ENCODE peak calls at places on chromosomes 6 and 20, in eight cellular contexts. One of them, this sample, is unnamed.

GRCh38 chr6:19028201-19028600 is 641.1 kb downstream of the RNF144B start:
- DNase-seq in stomach: no peak
- DNase-seq in GM23338: no peak
- DNase-seq in GM06990: no peak
- DNase-seq in hepatocyte: no peak
- DNase-seq in LNCaP clone FGC: no peak
- DNase-seq in ovary: no peak
- DNase-seq in adrenal gland: no peak
- DNase-seq in this sample: no peak

GRCh38 chr6:56087421-56087820 is 160.0 kb downstream of the COL21A1 start:
- DNase-seq in stomach: no peak
- DNase-seq in GM06990: no peak
- DNase-seq in LNCaP clone FGC: peak
- DNase-seq in adrenal gland: no peak
- DNase-seq in hepatocyte: no peak
- DNase-seq in GM23338: no peak
- DNase-seq in ovary: no peak
- DNase-seq in this sample: no peak

GRCh38 chr6:168366473-168366872 is 46.9 kb upstream of the DACT2 start:
- DNase-seq in GM23338: no peak
- DNase-seq in hepatocyte: no peak
- DNase-seq in ovary: no peak
- DNase-seq in LNCaP clone FGC: no peak
- DNase-seq in stomach: no peak
- DNase-seq in GM06990: no peak
- DNase-seq in adrenal gland: no peak
- DNase-seq in this sample: no peak

GRCh38 chr20:47723322-47723721 is 62.0 kb downstream of the SULF2 start:
- DNase-seq in hepatocyte: no peak
- DNase-seq in GM06990: no peak
- DNase-seq in stomach: no peak
- DNase-seq in adrenal gland: no peak
- DNase-seq in LNCaP clone FGC: no peak
- DNase-seq in ovary: no peak
- DNase-seq in GM23338: no peak
- DNase-seq in this sample: no peak

GRCh38 chr6:624979-625378 is 31.9 kb downstream of the HUS1B start:
- DNase-seq in ovary: no peak
- DNase-seq in adrenal gland: no peak
- DNase-seq in GM06990: no peak
- DNase-seq in LNCaP clone FGC: no peak
- DNase-seq in GM23338: peak
- DNase-seq in stomach: no peak
- DNase-seq in hepatocyte: peak
- DNase-seq in this sample: no peak

GRCh38 chr6:34000281-34000680 is 145.6 kb downstream of the GRM4 start:
- DNase-seq in stomach: no peak
- DNase-seq in adrenal gland: no peak
- DNase-seq in ovary: no peak
- DNase-seq in GM06990: no peak
- DNase-seq in hepatocyte: no peak
- DNase-seq in GM23338: no peak
- DNase-seq in LNCaP clone FGC: no peak
- DNase-seq in this sample: no peak

GRCh38 chr6:166971271-166971670 is 14.9 kb upstream of the RNASET2 start:
- DNase-seq in hepatocyte: no peak
- DNase-seq in adrenal gland: no peak
- DNase-seq in ovary: no peak
- DNase-seq in GM23338: no peak
- DNase-seq in stomach: no peak
- DNase-seq in LNCaP clone FGC: no peak
- DNase-seq in GM06990: no peak
- DNase-seq in this sample: no peak

GRCh38 chr6:7313505-7314165 is 636 bp upstream of the SSR1 start:
- DNase-seq in ovary: peak
- DNase-seq in LNCaP clone FGC: no peak
- DNase-seq in stomach: no peak
- DNase-seq in adrenal gland: no peak
- DNase-seq in GM23338: no peak
- DNase-seq in hepatocyte: no peak
- DNase-seq in GM06990: no peak
- DNase-seq in this sample: no peak

GRCh38 chr6:94362061-94362864 is 942.9 kb upstream of the EPHA7 start:
- DNase-seq in stomach: no peak
- DNase-seq in hepatocyte: peak
- DNase-seq in adrenal gland: no peak
- DNase-seq in GM23338: no peak
- DNase-seq in GM06990: no peak
- DNase-seq in LNCaP clone FGC: no peak
- DNase-seq in ovary: peak
- DNase-seq in this sample: no peak

GRCh38 chr6:89375427-89375868 is 22.9 kb upstream of the UBE2J1 start:
- DNase-seq in GM06990: peak
- DNase-seq in adrenal gland: peak
- DNase-seq in stomach: peak
- DNase-seq in LNCaP clone FGC: peak
- DNase-seq in hepatocyte: peak
- DNase-seq in ovary: no peak
- DNase-seq in GM23338: peak
- DNase-seq in this sample: peak

GRCh38 chr6:105459049-105459448 is 56.2 kb upstream of the PREP start:
- DNase-seq in GM06990: peak
- DNase-seq in stomach: no peak
- DNase-seq in ovary: no peak
- DNase-seq in adrenal gland: no peak
- DNase-seq in GM23338: no peak
- DNase-seq in hepatocyte: no peak
- DNase-seq in LNCaP clone FGC: no peak
- DNase-seq in this sample: peak

GRCh38 chr6:87431263-87431662 is 23.5 kb downstream of the CFAP206 start:
- DNase-seq in stomach: no peak
- DNase-seq in LNCaP clone FGC: no peak
- DNase-seq in GM23338: no peak
- DNase-seq in GM06990: no peak
- DNase-seq in ovary: no peak
- DNase-seq in adrenal gland: no peak
- DNase-seq in hepatocyte: no peak
- DNase-seq in this sample: no peak

GRCh38 chr6:134256862-134257261 is 61.0 kb downstream of the SGK1 start:
- DNase-seq in GM23338: no peak
- DNase-seq in stomach: no peak
- DNase-seq in ovary: no peak
- DNase-seq in hepatocyte: no peak
- DNase-seq in LNCaP clone FGC: no peak
- DNase-seq in adrenal gland: no peak
- DNase-seq in GM06990: no peak
- DNase-seq in this sample: no peak

GRCh38 chr6:41713161-41713649 is 22.2 kb downstream of the TFEB start:
- DNase-seq in stomach: peak
- DNase-seq in GM06990: no peak
- DNase-seq in GM23338: no peak
- DNase-seq in ovary: no peak
- DNase-seq in hepatocyte: no peak
- DNase-seq in adrenal gland: peak
- DNase-seq in LNCaP clone FGC: no peak
- DNase-seq in this sample: no peak

GRCh38 chr6:143027058-143027457 is 33.6 kb upstream of the AIG1 start:
- DNase-seq in stomach: peak
- DNase-seq in LNCaP clone FGC: no peak
- DNase-seq in GM06990: no peak
- DNase-seq in GM23338: peak
- DNase-seq in adrenal gland: peak
- DNase-seq in ovary: no peak
- DNase-seq in hepatocyte: peak
- DNase-seq in this sample: peak

GRCh38 chr6:143024977-143025376 is 35.7 kb upstream of the AIG1 start:
- DNase-seq in adrenal gland: no peak
- DNase-seq in GM06990: no peak
- DNase-seq in ovary: no peak
- DNase-seq in hepatocyte: no peak
- DNase-seq in stomach: no peak
- DNase-seq in GM23338: no peak
- DNase-seq in LNCaP clone FGC: no peak
- DNase-seq in this sample: no peak

GRCh38 chr6:143018955-143019354 is 41.7 kb upstream of the AIG1 start:
- DNase-seq in GM23338: no peak
- DNase-seq in ovary: no peak
- DNase-seq in LNCaP clone FGC: no peak
- DNase-seq in adrenal gland: no peak
- DNase-seq in hepatocyte: no peak
- DNase-seq in GM06990: no peak
- DNase-seq in stomach: no peak
- DNase-seq in this sample: no peak

GRCh38 chr6:143021543-143021942 is 39.1 kb upstream of the AIG1 start:
- DNase-seq in stomach: no peak
- DNase-seq in adrenal gland: no peak
- DNase-seq in LNCaP clone FGC: no peak
- DNase-seq in ovary: no peak
- DNase-seq in GM06990: no peak
- DNase-seq in GM23338: no peak
- DNase-seq in hepatocyte: no peak
- DNase-seq in this sample: no peak

DNA sequence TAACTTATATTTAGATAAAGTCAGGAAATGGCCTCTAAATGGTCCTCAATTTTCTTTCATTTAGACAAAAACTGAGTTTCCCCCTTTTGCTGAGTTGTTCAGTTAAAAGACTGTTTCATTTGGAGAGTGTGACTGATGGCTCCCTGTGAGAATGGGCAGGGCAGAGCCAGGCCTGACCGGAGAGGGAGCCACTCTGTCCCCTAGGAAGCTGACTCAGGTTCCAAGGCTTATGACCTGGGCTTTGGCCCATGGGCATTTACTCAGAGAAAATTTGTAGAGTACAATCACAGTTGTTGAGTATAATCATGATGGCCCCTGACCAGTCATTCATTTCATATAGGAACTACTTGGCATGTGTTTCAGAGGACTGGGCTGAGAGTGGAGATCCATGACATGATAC is 37.0 kb upstream of the AIG1 start:
- DNase-seq in adrenal gland: no peak
- DNase-seq in hepatocyte: no peak
- DNase-seq in GM06990: no peak
- DNase-seq in LNCaP clone FGC: no peak
- DNase-seq in ovary: no peak
- DNase-seq in GM23338: no peak
- DNase-seq in stomach: no peak
- DNase-seq in this sample: no peak
- TF ChIP-seq CTCF in adrenal gland: no peak
- TF ChIP-seq CTCF in hepatocyte: no peak
- TF ChIP-seq CTCF in GM06990: no peak
- TF ChIP-seq CTCF in LNCaP clone FGC: no peak
- TF ChIP-seq CTCF in ovary: no peak
- TF ChIP-seq CTCF in GM23338: no peak
- TF ChIP-seq CTCF in stomach: no peak
- TF ChIP-seq CTCF in this sample: no peak

GRCh38 chr6:117917176-117917575 is 10.1 kb downstream of the SLC35F1 start:
- DNase-seq in hepatocyte: no peak
- DNase-seq in adrenal gland: no peak
- DNase-seq in ovary: no peak
- DNase-seq in GM23338: no peak
- DNase-seq in stomach: no peak
- DNase-seq in LNCaP clone FGC: no peak
- DNase-seq in GM06990: no peak
- DNase-seq in this sample: no peak

GRCh38 chr6:117920493-117920845 is 13.4 kb downstream of the SLC35F1 start:
- DNase-seq in GM06990: no peak
- DNase-seq in stomach: no peak
- DNase-seq in GM23338: peak
- DNase-seq in hepatocyte: peak
- DNase-seq in LNCaP clone FGC: peak
- DNase-seq in ovary: no peak
- DNase-seq in adrenal gland: no peak
- DNase-seq in this sample: no peak

GRCh38 chr6:117918454-117918853 is 11.4 kb downstream of the SLC35F1 start:
- DNase-seq in GM23338: peak
- DNase-seq in hepatocyte: no peak
- DNase-seq in GM06990: no peak
- DNase-seq in ovary: no peak
- DNase-seq in LNCaP clone FGC: no peak
- DNase-seq in adrenal gland: no peak
- DNase-seq in stomach: no peak
- DNase-seq in this sample: no peak

GRCh38 chr6:117916483-117916882 is 9.4 kb downstream of the SLC35F1 start:
- DNase-seq in hepatocyte: no peak
- DNase-seq in adrenal gland: no peak
- DNase-seq in stomach: no peak
- DNase-seq in LNCaP clone FGC: no peak
- DNase-seq in GM06990: no peak
- DNase-seq in GM23338: no peak
- DNase-seq in ovary: no peak
- DNase-seq in this sample: no peak

DNA sequence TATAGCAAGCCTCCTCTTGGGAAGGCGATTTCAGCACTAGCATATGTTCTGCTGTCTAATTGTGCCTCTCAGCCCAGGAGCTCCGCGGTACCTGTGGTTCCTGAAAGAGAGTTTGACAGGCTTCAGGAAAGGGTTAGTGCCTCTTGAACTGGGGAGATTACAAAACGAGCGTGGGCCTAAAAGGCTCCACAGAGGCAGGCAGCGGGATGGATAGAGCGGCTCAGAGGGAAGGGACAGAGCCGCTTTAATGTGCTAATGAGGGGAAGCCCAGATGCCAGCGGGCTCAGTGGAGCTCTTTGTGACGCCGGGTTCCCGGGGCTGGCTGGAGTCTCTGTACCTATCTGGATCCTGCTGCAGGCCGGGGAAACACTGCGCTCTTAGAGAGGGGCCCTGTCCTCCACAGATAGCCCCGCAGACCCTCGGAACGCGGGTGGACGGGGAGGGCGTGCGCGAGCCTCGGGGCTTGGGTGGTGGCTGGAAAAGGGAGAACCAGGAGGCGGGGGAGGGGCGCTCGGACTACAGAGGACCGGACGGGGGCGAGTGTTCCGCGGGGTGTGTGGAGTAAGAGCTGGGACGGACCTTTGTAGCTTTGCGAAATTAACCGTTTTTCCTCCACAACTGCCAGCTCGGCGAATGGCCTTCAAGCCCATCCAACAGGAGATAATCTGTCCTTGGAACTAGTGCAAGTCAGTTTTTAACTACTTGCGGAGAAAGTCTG is 12.9 kb downstream of the SLC35F1 start:
- DNase-seq in LNCaP clone FGC: no peak
- DNase-seq in GM06990: no peak
- DNase-seq in adrenal gland: peak
- DNase-seq in GM23338: peak
- DNase-seq in hepatocyte: peak
- DNase-seq in ovary: no peak
- DNase-seq in stomach: peak
- DNase-seq in this sample: no peak
- H3K4me3 ChIP-seq in LNCaP clone FGC: peak
- H3K4me3 ChIP-seq in GM06990: no peak
- H3K4me3 ChIP-seq in adrenal gland: no peak
- H3K4me3 ChIP-seq in GM23338: peak
- H3K4me3 ChIP-seq in hepatocyte: no peak
- H3K4me3 ChIP-seq in ovary: peak
- H3K4me3 ChIP-seq in stomach: peak
- H3K4me3 ChIP-seq in this sample: no peak

GRCh38 chr6:52098649-52099184 is 11.3 kb upstream of the PKHD1 start:
- DNase-seq in GM23338: no peak
- DNase-seq in stomach: no peak
- DNase-seq in hepatocyte: no peak
- DNase-seq in LNCaP clone FGC: no peak
- DNase-seq in GM06990: no peak
- DNase-seq in ovary: no peak
- DNase-seq in adrenal gland: no peak
- DNase-seq in this sample: no peak
- TF ChIP-seq CTCF in GM23338: no peak
- TF ChIP-seq CTCF in stomach: no peak
- TF ChIP-seq CTCF in hepatocyte: no peak
- TF ChIP-seq CTCF in LNCaP clone FGC: peak
- TF ChIP-seq CTCF in GM06990: no peak
- TF ChIP-seq CTCF in ovary: no peak
- TF ChIP-seq CTCF in adrenal gland: no peak
- TF ChIP-seq CTCF in this sample: no peak

GRCh38 chr20:19886666-19887288 is 128.7 kb downstream of the RIN2 start:
- DNase-seq in GM06990: no peak
- DNase-seq in ovary: no peak
- DNase-seq in stomach: no peak
- DNase-seq in adrenal gland: no peak
- DNase-seq in hepatocyte: peak
- DNase-seq in GM23338: peak
- DNase-seq in LNCaP clone FGC: no peak
- DNase-seq in this sample: no peak
- H3K4me3 ChIP-seq in GM06990: no peak
- H3K4me3 ChIP-seq in ovary: no peak
- H3K4me3 ChIP-seq in stomach: peak
- H3K4me3 ChIP-seq in adrenal gland: no peak
- H3K4me3 ChIP-seq in hepatocyte: no peak
- H3K4me3 ChIP-seq in GM23338: no peak
- H3K4me3 ChIP-seq in LNCaP clone FGC: peak
- H3K4me3 ChIP-seq in this sample: no peak

This sample was measured in GM12865.